ENCODE peak calls at places on chromosomes 12 and 14, in four cellular contexts. P is MM.1S, M is HCT116, H is neural progenitor cell. I is an unnamed sample.

GRCh38 chr14:58882577-58883018 is 244.8 kb downstream of the DACT1 start:
- DNase-seq in P (no peak), M (no peak), H (no peak), I (peak)

GRCh38 chr12:77153706-77154105 is 88.3 kb upstream of the E2F7 start:
- DNase-seq in P (no peak), M (no peak), H (no peak), I (peak)

GRCh38 chr14:89032086-89032649 is 207.7 kb downstream of the TTC8 start:
- DNase-seq in P (no peak), M (no peak), H (no peak), I (no peak)

GRCh38 chr12:104520242-104520900 is 63.6 kb downstream of the CHST11 start:
- DNase-seq in P (no peak), M (no peak), H (no peak), I (no peak)

GRCh38 chr12:94620611-94621010 is 29.7 kb downstream of the TMCC3 start:
- DNase-seq in P (no peak), M (no peak), H (no peak), I (no peak)

GRCh38 chr14:53064461-53064860 is 88.7 kb downstream of the DDHD1 start:
- DNase-seq in P (no peak), M (no peak), H (no peak), I (no peak)

GRCh38 chr12:78118486-78118885 is 287.8 kb downstream of the NAV3 start:
- DNase-seq in P (no peak), M (no peak), H (no peak), I (peak)

GRCh38 chr12:42299392-42300308 is 26.2 kb downstream of the ZCRB1 start:
- DNase-seq in P (peak), M (no peak), H (no peak), I (peak)

GRCh38 chr14:67680121-67680602 is 5.7 kb upstream of the VTI1B start:
- DNase-seq in P (no peak), M (no peak), H (no peak), I (peak)

GRCh38 chr12:113348849-113349536 is 9.4 kb upstream of the PLBD2 start:
- DNase-seq in P (no peak), M (no peak), H (peak), I (no peak)

GRCh38 chr12:5513406-5513805 is 81.5 kb downstream of the NTF3 start:
- DNase-seq in P (no peak), M (no peak), H (no peak), I (no peak)

GRCh38 chr12:120118710-120119097 is 2.2 kb upstream of the RAB35 start:
- DNase-seq in P (no peak), M (no peak), H (no peak), I (peak)

DNA sequence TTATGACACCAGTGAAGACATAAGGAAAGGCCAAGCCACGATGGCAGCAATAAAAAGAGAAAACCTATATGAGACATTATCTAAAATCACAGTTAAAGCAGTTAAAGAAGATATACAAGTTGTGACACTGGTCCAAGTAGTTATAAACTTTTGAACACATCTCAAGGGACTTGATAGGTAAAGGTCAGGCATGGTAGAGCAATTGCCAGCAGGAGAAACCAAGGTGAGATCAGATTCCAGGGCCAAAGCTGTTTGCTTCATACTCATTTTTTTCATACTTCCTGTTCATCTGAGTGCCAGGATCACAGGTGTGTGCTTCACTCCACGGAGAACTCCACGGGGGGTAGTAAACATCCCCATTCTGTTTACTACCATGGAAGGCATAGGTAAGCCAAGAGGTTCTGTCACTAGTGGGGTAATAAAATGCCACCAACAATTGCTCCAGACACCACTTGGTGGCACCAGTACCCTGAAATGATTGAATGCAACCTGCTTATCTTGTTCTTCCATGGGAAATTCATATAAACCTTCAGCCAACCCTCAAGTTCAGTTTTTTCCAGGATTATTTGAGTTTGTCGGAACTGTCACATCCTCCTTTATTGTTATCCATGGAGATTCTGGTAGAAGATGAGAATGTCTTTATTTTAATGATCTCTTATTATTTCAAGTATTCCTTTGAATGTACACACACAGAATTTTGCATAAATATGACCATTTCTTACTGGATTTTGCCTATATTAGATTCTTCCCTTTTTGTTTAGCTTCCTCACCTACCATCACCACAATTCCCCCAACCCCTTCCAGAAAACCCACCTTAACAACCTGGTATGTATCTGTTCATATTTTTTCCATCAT is 59.2 kb upstream of the TSPAN8 start:
- DNase-seq in P (peak), M (peak), H (peak), I (peak)
- TF ChIP-seq EZH2phosphoT487 in P (no peak), M (no peak), H (no peak), I (no peak)

GRCh38 chr12:212799-213526 is 994 bp downstream of the SLC6A12 start:
- DNase-seq in P (no peak), M (no peak), H (no peak), I (no peak)
- H3K4me3 ChIP-seq in P (peak), M (no peak), H (no peak), I (no peak)

GRCh38 chr12:55681142-55682077 is 26.3 kb downstream of the ITGA7 start:
- DNase-seq in P (no peak), M (peak), H (peak), I (peak)
- TF ChIP-seq EZH2phosphoT487 in P (no peak), M (no peak), H (no peak), I (no peak)

GRCh38 chr12:72295101-72295500 is 22.9 kb downstream of the TRHDE start:
- DNase-seq in P (no peak), M (no peak), H (no peak), I (no peak)

GRCh38 chr12:72296389-72296788 is 24.2 kb downstream of the TRHDE start:
- DNase-seq in P (no peak), M (peak), H (no peak), I (peak)

GRCh38 chr12:72293701-72294100 is 21.5 kb downstream of the TRHDE start:
- DNase-seq in P (no peak), M (no peak), H (no peak), I (no peak)

GRCh38 chr12:72297666-72298065 is 25.5 kb downstream of the TRHDE start:
- DNase-seq in P (no peak), M (no peak), H (no peak), I (no peak)

DNA sequence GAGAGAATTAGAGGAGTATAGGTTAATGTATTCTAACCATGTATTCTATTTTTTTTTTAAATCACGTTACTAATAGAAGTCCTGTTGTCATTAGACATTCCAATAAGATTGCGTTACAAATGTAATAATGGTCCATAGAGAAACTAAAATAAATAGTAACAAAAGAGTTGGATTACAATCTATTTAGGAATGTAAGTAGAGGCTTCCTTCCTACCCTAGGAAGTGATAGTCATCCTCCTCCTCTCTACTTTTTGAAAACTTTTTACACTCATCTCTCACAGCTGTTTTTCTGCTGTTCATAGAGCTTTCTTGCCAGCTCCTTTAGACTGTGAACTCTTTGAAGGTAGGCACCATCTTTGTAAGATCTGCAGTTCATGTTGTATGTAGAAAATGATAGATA is 23.6 kb downstream of the TRHDE start:
- DNase-seq in P (no peak), M (no peak), H (no peak), I (peak)
- H3K4me3 ChIP-seq in P (no peak), M (peak), H (no peak), I (peak)

GRCh38 chr14:33676135-33676566 is 274.7 kb downstream of the EGLN3 start:
- DNase-seq in P (peak), M (peak), H (peak), I (peak)
- TF ChIP-seq EZH2phosphoT487 in P (no peak), M (no peak), H (no peak), I (no peak)

DNA sequence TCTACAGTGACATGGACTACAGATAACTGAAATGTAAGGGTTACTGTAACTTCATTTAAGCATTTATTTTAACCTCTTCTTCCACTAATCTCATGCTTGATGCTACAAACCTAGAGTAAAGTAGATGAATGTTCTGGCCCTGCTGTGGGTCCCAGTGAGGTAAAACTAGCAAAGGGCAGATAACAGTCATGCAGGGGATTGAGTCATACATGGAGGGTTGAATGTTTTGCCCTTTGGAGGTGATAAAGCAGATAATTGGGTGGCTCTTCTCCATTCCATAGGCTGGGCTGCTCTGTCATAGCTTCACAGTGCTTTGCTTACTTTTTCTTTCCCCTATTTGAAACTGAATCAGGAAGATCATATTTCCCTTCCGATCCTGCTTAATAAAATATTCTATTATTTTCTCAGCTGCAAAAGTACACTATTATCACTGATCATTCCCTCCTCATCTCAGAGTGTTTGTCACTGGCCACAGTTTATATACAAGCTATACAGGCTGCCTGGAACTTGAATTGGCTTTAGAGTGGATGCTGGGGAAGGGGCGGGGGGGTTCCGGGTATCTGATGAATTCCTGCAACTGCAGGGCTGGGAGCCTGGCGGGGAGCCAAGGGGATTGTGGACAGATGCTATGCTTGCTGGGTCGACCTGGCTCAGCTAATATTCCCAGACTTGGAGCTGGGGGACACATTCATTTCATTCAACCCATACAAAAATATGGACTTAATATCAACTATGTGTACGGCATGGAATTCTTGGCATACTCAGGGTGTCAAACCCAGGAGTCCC is 235.1 kb downstream of the NRXN3 start:
- DNase-seq in P (no peak), M (no peak), H (no peak), I (no peak)
- H3K4me3 ChIP-seq in P (no peak), M (no peak), H (no peak), I (no peak)

GRCh38 chr12:53869500-53869899 is 69.1 kb upstream of the HOXC13 start:
- DNase-seq in P (no peak), M (no peak), H (no peak), I (no peak)
- TF ChIP-seq EZH2phosphoT487 in P (no peak), M (no peak), H (no peak), I (no peak)